ENCODE peak calls at places on chromosomes 1 and 21, in four cellular contexts. E is fibroblast of lung, Y is GM23248, U is SK-N-SH. L is an unnamed sample.

GRCh38 chr1:185291647-185292046 is 25.4 kb downstream of the IVNS1ABP start:
- DNase-seq in E (no peak), Y (no peak), U (no peak), L (no peak)

GRCh38 chr1:57591854-57592253 is 168.0 kb upstream of the DAB1 start:
- DNase-seq in E (no peak), Y (no peak), U (no peak), L (no peak)

GRCh38 chr1:9561429-9561828 is 22.2 kb downstream of the SLC25A33 start:
- DNase-seq in E (peak), Y (peak), U (peak), L (no peak)

GRCh38 chr21:17726047-17726446 is 93.1 kb downstream of the C21orf91 start:
- DNase-seq in E (no peak), Y (peak), U (peak), L (peak)

GRCh38 chr1:194341587-194341986 is 1155.2 kb upstream of the B3GALT2 start:
- DNase-seq in E (no peak), Y (no peak), U (no peak), L (no peak)

GRCh38 chr1:90707363-90707710 is 9.8 kb downstream of the BARHL2 start:
- DNase-seq in E (no peak), Y (peak), U (no peak), L (peak)

GRCh38 chr21:18340387-18340942 is 63.1 kb downstream of the TMPRSS15 start:
- DNase-seq in E (peak), Y (no peak), U (no peak), L (no peak)

GRCh38 chr1:43932786-43933385 is 715 bp upstream of the ARTN start:
- DNase-seq in E (peak), Y (peak), U (no peak), L (no peak)

GRCh38 chr1:53595906-53596305 is 136.7 kb downstream of the DMRTB1 start:
- DNase-seq in E (no peak), Y (no peak), U (no peak), L (no peak)

GRCh38 chr21:33948951-33949444 is 33.4 kb upstream of the ATP5PO start:
- DNase-seq in E (no peak), Y (no peak), U (no peak), L (no peak)

GRCh38 chr1:218778731-218779130 is 394.9 kb upstream of the LYPLAL1 start:
- DNase-seq in E (no peak), Y (no peak), U (peak), L (no peak)

GRCh38 chr1:109371271-109371739 is 26.4 kb downstream of the SORT1 start:
- DNase-seq in E (peak), Y (peak), U (no peak), L (no peak)

GRCh38 chr1:59046730-59047157 is 250.2 kb upstream of the FGGY start:
- DNase-seq in E (peak), Y (peak), U (no peak), L (peak)

GRCh38 chr1:15848929-15849774 is 1.6 kb downstream of the SPEN start:
- DNase-seq in E (peak), Y (peak), U (peak), L (peak)

GRCh38 chr1:225816643-225817538 is 7.0 kb downstream of the EPHX1 start:
- DNase-seq in E (peak), Y (peak), U (no peak), L (peak)

GRCh38 chr1:90616395-90616794 is 100.7 kb downstream of the BARHL2 start:
- DNase-seq in E (no peak), Y (peak), U (peak), L (peak)

GRCh38 chr21:39951183-39952101 is 84.2 kb downstream of the PCP4 start:
- DNase-seq in E (no peak), Y (no peak), U (no peak), L (peak)

GRCh38 chr1:115893545-115893944 is 52.6 kb upstream of the NHLH2 start:
- DNase-seq in E (no peak), Y (no peak), U (no peak), L (no peak)

GRCh38 chr1:234001817-234002216 is 97.3 kb downstream of the SLC35F3 start:
- DNase-seq in E (no peak), Y (no peak), U (no peak), L (no peak)

GRCh38 chr1:52191395-52191965 is 49.6 kb downstream of the ZFYVE9 start:
- DNase-seq in E (no peak), Y (peak), U (no peak), L (no peak)

GRCh38 chr1:52193985-52194384 is 52.1 kb downstream of the ZFYVE9 start:
- DNase-seq in E (no peak), Y (no peak), U (no peak), L (no peak)

GRCh38 chr1:52190500-52191252 is 48.8 kb downstream of the ZFYVE9 start:
- DNase-seq in E (no peak), Y (no peak), U (no peak), L (peak)

GRCh38 chr1:52192024-52192423 is 50.1 kb downstream of the ZFYVE9 start:
- DNase-seq in E (no peak), Y (no peak), U (no peak), L (no peak)

GRCh38 chr1:52192436-52192835 is 50.5 kb downstream of the ZFYVE9 start:
- DNase-seq in E (no peak), Y (peak), U (no peak), L (no peak)
- H3K27ac ChIP-seq in E (no peak), Y (no peak), U (no peak), L (no peak)

GRCh38 chr1:85454214-85454613 is 10.7 kb downstream of the DDAH1 start:
- DNase-seq in E (no peak), Y (no peak), U (no peak), L (no peak)
- H3K27ac ChIP-seq in E (no peak), Y (peak), U (peak), L (no peak)

DNA sequence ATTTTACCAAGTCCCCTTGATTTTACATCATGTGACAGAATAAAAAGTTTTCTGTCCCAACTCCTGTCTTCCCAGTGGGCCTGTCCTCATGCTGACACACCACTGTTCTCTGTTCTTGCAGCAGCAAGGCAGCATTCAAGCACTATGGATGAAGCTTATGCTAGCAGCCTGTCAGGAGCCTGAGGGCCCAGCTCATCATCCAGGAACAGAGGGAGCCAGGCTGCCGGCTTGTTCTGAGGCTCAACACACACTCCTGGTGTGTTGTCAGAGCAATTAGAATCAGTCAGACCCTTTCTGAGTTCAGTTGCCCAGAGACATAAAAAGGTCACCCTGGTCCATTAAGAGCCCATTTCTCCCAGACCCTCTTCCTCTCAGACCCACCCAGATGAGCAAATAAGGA is 282.9 kb downstream of the SEC16B start:
- DNase-seq in E (no peak), Y (no peak), U (peak), L (no peak)
- H3K27ac ChIP-seq in E (no peak), Y (no peak), U (no peak), L (no peak)

GRCh38 chr1:167752219-167752985 is 30.6 kb downstream of the MPZL1 start:
- DNase-seq in E (no peak), Y (peak), U (no peak), L (no peak)
- H3K27ac ChIP-seq in E (no peak), Y (peak), U (peak), L (no peak)

GRCh38 chr1:220198186-220199005 is 73.9 kb downstream of the RAB3GAP2 start:
- DNase-seq in E (no peak), Y (peak), U (no peak), L (no peak)
- H3K27ac ChIP-seq in E (no peak), Y (peak), U (peak), L (peak)

DNA sequence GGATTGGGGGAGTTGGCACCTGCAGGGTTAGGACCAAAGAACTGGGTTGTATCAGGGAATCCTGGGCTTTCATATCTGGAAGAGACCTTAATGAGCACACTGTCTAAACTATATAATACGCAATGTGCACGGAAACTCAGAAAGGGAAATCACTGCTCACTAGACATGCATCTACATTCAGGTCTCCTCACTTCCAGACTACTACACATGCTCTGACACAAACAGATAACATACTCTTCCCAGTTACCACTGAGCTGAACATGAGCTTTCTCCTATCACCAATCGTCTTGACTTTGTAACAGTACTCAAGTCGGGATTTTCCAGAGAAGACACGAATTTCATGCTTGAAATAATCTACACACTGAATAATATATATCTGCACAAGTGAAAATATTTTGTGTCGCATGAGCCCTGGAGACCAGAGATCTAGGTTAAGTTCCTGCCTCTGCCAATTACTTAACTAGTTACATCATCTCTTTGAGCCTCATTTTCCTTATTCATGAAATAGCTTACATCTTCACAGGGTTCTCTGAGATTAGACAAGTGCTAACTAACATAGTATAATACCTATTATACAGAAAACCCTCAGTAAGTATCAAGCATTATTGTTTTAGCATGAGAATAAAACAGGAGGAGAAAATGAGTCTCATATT is 101.1 kb downstream of the JAK1 start:
- DNase-seq in E (no peak), Y (no peak), U (no peak), L (no peak)
- H3K27ac ChIP-seq in E (no peak), Y (no peak), U (no peak), L (no peak)

GRCh38 chr1:164784960-164785359 is 226.0 kb downstream of the PBX1 start:
- DNase-seq in E (no peak), Y (no peak), U (no peak), L (no peak)
- H3K27ac ChIP-seq in E (no peak), Y (no peak), U (no peak), L (no peak)